ENCODE peak calls at places on chromosomes 3 and 15, in seven cellular contexts. One of them, this sample, is unnamed.

GRCh38 chr3:70614111-70614510 is 301.7 kb upstream of the MDFIC2 start:
- DNase-seq in upper lobe of right lung: no peak
- DNase-seq in H4: no peak
- DNase-seq in endothelial cell: no peak
- DNase-seq in central memory CD4-positive, alpha-beta T cell: no peak
- DNase-seq in amniotic epithelial cell: no peak
- DNase-seq in activated CD4-positive, alpha-beta T cell treated with anti-CD3 and anti-CD28 coated beads for 4 hours: no peak
- DNase-seq in this sample: no peak

GRCh38 chr15:73991260-73991659 is 835 bp downstream of the STOML1 start:
- DNase-seq in upper lobe of right lung: peak
- DNase-seq in H4: no peak
- DNase-seq in endothelial cell: no peak
- DNase-seq in central memory CD4-positive, alpha-beta T cell: no peak
- DNase-seq in amniotic epithelial cell: peak
- DNase-seq in activated CD4-positive, alpha-beta T cell treated with anti-CD3 and anti-CD28 coated beads for 4 hours: no peak
- DNase-seq in this sample: no peak

GRCh38 chr3:106326941-106327765 is 458.3 kb upstream of the CBLB start:
- DNase-seq in upper lobe of right lung: no peak
- DNase-seq in H4: no peak
- DNase-seq in endothelial cell: no peak
- DNase-seq in central memory CD4-positive, alpha-beta T cell: no peak
- DNase-seq in amniotic epithelial cell: no peak
- DNase-seq in activated CD4-positive, alpha-beta T cell treated with anti-CD3 and anti-CD28 coated beads for 4 hours: no peak
- DNase-seq in this sample: no peak

GRCh38 chr3:113698891-113699465 is 2.5 kb upstream of the USF3 start:
- DNase-seq in upper lobe of right lung: no peak
- DNase-seq in H4: no peak
- DNase-seq in endothelial cell: peak
- DNase-seq in central memory CD4-positive, alpha-beta T cell: no peak
- DNase-seq in amniotic epithelial cell: no peak
- DNase-seq in activated CD4-positive, alpha-beta T cell treated with anti-CD3 and anti-CD28 coated beads for 4 hours: no peak
- DNase-seq in this sample: peak

GRCh38 chr3:193831495-193832455 is 238.8 kb downstream of the OPA1 start:
- DNase-seq in upper lobe of right lung: no peak
- DNase-seq in H4: peak
- DNase-seq in endothelial cell: no peak
- DNase-seq in central memory CD4-positive, alpha-beta T cell: no peak
- DNase-seq in amniotic epithelial cell: peak
- DNase-seq in activated CD4-positive, alpha-beta T cell treated with anti-CD3 and anti-CD28 coated beads for 4 hours: no peak
- DNase-seq in this sample: peak

GRCh38 chr3:143203848-143204247 is 84.3 kb downstream of the CHST2 start:
- DNase-seq in upper lobe of right lung: no peak
- DNase-seq in H4: no peak
- DNase-seq in endothelial cell: no peak
- DNase-seq in central memory CD4-positive, alpha-beta T cell: no peak
- DNase-seq in amniotic epithelial cell: peak
- DNase-seq in activated CD4-positive, alpha-beta T cell treated with anti-CD3 and anti-CD28 coated beads for 4 hours: no peak
- DNase-seq in this sample: no peak

GRCh38 chr3:197730200-197730599 is 6.5 kb downstream of the RUBCN start:
- DNase-seq in upper lobe of right lung: no peak
- DNase-seq in H4: peak
- DNase-seq in endothelial cell: no peak
- DNase-seq in central memory CD4-positive, alpha-beta T cell: peak
- DNase-seq in amniotic epithelial cell: peak
- DNase-seq in activated CD4-positive, alpha-beta T cell treated with anti-CD3 and anti-CD28 coated beads for 4 hours: no peak
- DNase-seq in this sample: no peak

GRCh38 chr15:89501646-89502045 is 5.3 kb upstream of the RHCG start:
- DNase-seq in upper lobe of right lung: no peak
- DNase-seq in H4: no peak
- DNase-seq in endothelial cell: no peak
- DNase-seq in central memory CD4-positive, alpha-beta T cell: no peak
- DNase-seq in amniotic epithelial cell: no peak
- DNase-seq in activated CD4-positive, alpha-beta T cell treated with anti-CD3 and anti-CD28 coated beads for 4 hours: no peak
- DNase-seq in this sample: no peak

GRCh38 chr15:37015476-37015875 is 84.9 kb downstream of the MEIS2 start:
- DNase-seq in upper lobe of right lung: no peak
- DNase-seq in H4: peak
- DNase-seq in endothelial cell: no peak
- DNase-seq in central memory CD4-positive, alpha-beta T cell: no peak
- DNase-seq in amniotic epithelial cell: peak
- DNase-seq in activated CD4-positive, alpha-beta T cell treated with anti-CD3 and anti-CD28 coated beads for 4 hours: no peak
- DNase-seq in this sample: no peak

GRCh38 chr3:117752984-117753717 is 1043.6 kb downstream of the TUSC7 start:
- DNase-seq in upper lobe of right lung: no peak
- DNase-seq in H4: peak
- DNase-seq in endothelial cell: no peak
- DNase-seq in central memory CD4-positive, alpha-beta T cell: no peak
- DNase-seq in amniotic epithelial cell: peak
- DNase-seq in activated CD4-positive, alpha-beta T cell treated with anti-CD3 and anti-CD28 coated beads for 4 hours: no peak
- DNase-seq in this sample: no peak

GRCh38 chr3:185605566-185605965 is 19.5 kb downstream of the SENP2 start:
- DNase-seq in upper lobe of right lung: no peak
- DNase-seq in H4: no peak
- DNase-seq in endothelial cell: no peak
- DNase-seq in central memory CD4-positive, alpha-beta T cell: no peak
- DNase-seq in amniotic epithelial cell: no peak
- DNase-seq in activated CD4-positive, alpha-beta T cell treated with anti-CD3 and anti-CD28 coated beads for 4 hours: no peak
- DNase-seq in this sample: no peak

GRCh38 chr3:42773409-42773751 is 327 bp upstream of the CCDC13 start:
- DNase-seq in upper lobe of right lung: no peak
- DNase-seq in H4: no peak
- DNase-seq in endothelial cell: no peak
- DNase-seq in central memory CD4-positive, alpha-beta T cell: no peak
- DNase-seq in amniotic epithelial cell: no peak
- DNase-seq in activated CD4-positive, alpha-beta T cell treated with anti-CD3 and anti-CD28 coated beads for 4 hours: no peak
- DNase-seq in this sample: no peak

GRCh38 chr3:139157161-139157932 is 112.7 kb upstream of the PRR23C start:
- DNase-seq in upper lobe of right lung: no peak
- DNase-seq in H4: no peak
- DNase-seq in endothelial cell: no peak
- DNase-seq in central memory CD4-positive, alpha-beta T cell: no peak
- DNase-seq in amniotic epithelial cell: no peak
- DNase-seq in activated CD4-positive, alpha-beta T cell treated with anti-CD3 and anti-CD28 coated beads for 4 hours: no peak
- DNase-seq in this sample: no peak

GRCh38 chr15:63473999-63474809 is 30.2 kb upstream of the USP3 start:
- DNase-seq in upper lobe of right lung: no peak
- DNase-seq in H4: peak
- DNase-seq in endothelial cell: no peak
- DNase-seq in central memory CD4-positive, alpha-beta T cell: peak
- DNase-seq in amniotic epithelial cell: peak
- DNase-seq in activated CD4-positive, alpha-beta T cell treated with anti-CD3 and anti-CD28 coated beads for 4 hours: peak
- DNase-seq in this sample: no peak

GRCh38 chr15:89577776-89578115 is 2.5 kb downstream of the TICRR start:
- DNase-seq in upper lobe of right lung: no peak
- DNase-seq in H4: no peak
- DNase-seq in endothelial cell: no peak
- DNase-seq in central memory CD4-positive, alpha-beta T cell: no peak
- DNase-seq in amniotic epithelial cell: no peak
- DNase-seq in activated CD4-positive, alpha-beta T cell treated with anti-CD3 and anti-CD28 coated beads for 4 hours: no peak
- DNase-seq in this sample: no peak

GRCh38 chr3:31064021-31064420 is 169.6 kb upstream of the GADL1 start:
- DNase-seq in upper lobe of right lung: no peak
- DNase-seq in H4: no peak
- DNase-seq in endothelial cell: no peak
- DNase-seq in central memory CD4-positive, alpha-beta T cell: no peak
- DNase-seq in amniotic epithelial cell: no peak
- DNase-seq in activated CD4-positive, alpha-beta T cell treated with anti-CD3 and anti-CD28 coated beads for 4 hours: no peak
- DNase-seq in this sample: no peak

This sample was measured in erythroblast.